ENCODE peak calls at places on chromosome X, in seven cellular contexts. X is activated CD4-positive, CD25-positive, alpha-beta regulatory T cell treated with anti-CD3 and anti-CD28 coated beads, Interleukin-2, amount 50 U/mL, for 72 hours; P is SW480; L is COR-L47; B is activated CD4-positive, alpha-beta T cell treated with anti-CD3 and anti-CD28 coated beads, Interleukin-2, amount 10 ng/mL, durations not matched to agents 7 days and 5 days; T is T-helper 17 cell; Q is A549. C is an unnamed sample.

GRCh38 chrX:26778320-26778888 is 562.4 kb downstream of the MAGEB5 start:
- DNase-seq in X (no peak), P (no peak), L (no peak), B (no peak), T (no peak), Q (no peak), C (no peak)

GRCh38 chrX:111868726-111869638 is 7.0 kb upstream of the TRPC5OS start:
- DNase-seq in X (no peak), P (peak), L (no peak), B (no peak), T (no peak), Q (no peak), C (no peak)

GRCh38 chrX:39850630-39851152 is 247.1 kb downstream of the BCOR start:
- DNase-seq in X (no peak), P (no peak), L (no peak), B (peak), T (no peak), Q (no peak), C (no peak)

GRCh38 chrX:153726286-153727107 is 1.8 kb downstream of the ABCD1 start:
- DNase-seq in X (no peak), P (peak), L (peak), B (peak), T (peak), Q (no peak), C (no peak)

GRCh38 chrX:94361241-94361640 is 687.2 kb downstream of the FAM133A start:
- DNase-seq in X (no peak), P (no peak), L (no peak), B (no peak), T (no peak), Q (no peak), C (no peak)

GRCh38 chrX:150363561-150364346 is 637 bp downstream of the MAMLD1 start:
- DNase-seq in X (no peak), P (peak), L (no peak), B (no peak), T (no peak), Q (peak), C (no peak)

GRCh38 chrX:132955710-132956109 is 2.7 kb downstream of the HS6ST2 start:
- DNase-seq in X (no peak), P (no peak), L (no peak), B (no peak), T (no peak), Q (no peak), C (no peak)

GRCh38 chrX:87664381-87664780 is 146.8 kb downstream of the KLHL4 start:
- DNase-seq in X (no peak), P (peak), L (no peak), B (no peak), T (no peak), Q (peak), C (no peak)

GRCh38 chrX:1026263-1027015 is 186.0 kb downstream of the CRLF2 start:
- DNase-seq in X (no peak), P (no peak), L (no peak), B (peak), T (no peak), Q (no peak), C (no peak)

GRCh38 chrX:120463241-120463640 is 5.9 kb downstream of the LAMP2 start:
- DNase-seq in X (no peak), P (no peak), L (no peak), B (no peak), T (no peak), Q (no peak), C (no peak)

GRCh38 chrX:2692221-2693122 is 1.4 kb downstream of the CD99 start:
- DNase-seq in X (no peak), P (no peak), L (no peak), B (peak), T (no peak), Q (no peak), C (no peak)

GRCh38 chrX:152733261-152733975 is at the start of the genes CSAG1 and MAGEA12:
- DNase-seq in X (no peak), P (no peak), L (peak), B (no peak), T (no peak), Q (no peak), C (peak)

GRCh38 chrX:132375941-132376340 is 112.9 kb downstream of the MBNL3 start:
- DNase-seq in X (no peak), P (peak), L (no peak), B (no peak), T (no peak), Q (peak), C (no peak)

GRCh38 chrX:19121898-19122640 is at the start of gene ADGRG2:
- DNase-seq in X (no peak), P (peak), L (no peak), B (no peak), T (no peak), Q (peak), C (no peak)

GRCh38 chrX:151985955-151986354 is 11.5 kb upstream of the GABRE start:
- DNase-seq in X (no peak), P (no peak), L (no peak), B (no peak), T (no peak), Q (no peak), C (no peak)

GRCh38 chrX:8864151-8864550 is 63.0 kb upstream of the FAM9A start:
- DNase-seq in X (no peak), P (no peak), L (no peak), B (no peak), T (no peak), Q (no peak), C (no peak)